ENCODE peak calls at places on chromosomes 13 and 19, in ten cellular contexts. U, Z, W, E, G, J, T, O, A and V are unnamed samples.

GRCh38 chr13:20160346-20161274 is at the start of gene GJA3:
- DNase-seq in U (no peak), Z (peak; percentile 22), W (peak; percentile 20), E (peak; percentile 21), G (peak; percentile 82), J (peak; percentile 75), T (peak; percentile 76), O (no peak), A (peak; percentile 61), V (no peak)

GRCh38 chr13:63110431-63110830 is 1694.8 kb upstream of the PCDH20 start:
- DNase-seq in U (no peak), Z (no peak), W (no peak), E (no peak), G (no peak), J (peak; percentile 16), T (no peak), O (no peak), A (no peak), V (no peak)

GRCh38 chr13:26584713-26585112 is 27.2 kb downstream of the WASF3 start:
- DNase-seq in U (peak; percentile 28), Z (no peak), W (no peak), E (no peak), G (no peak), J (peak; percentile 82), T (no peak), O (peak; percentile 58), A (no peak), V (peak; percentile 28)

GRCh38 chr13:109680930-109681329 is 105.5 kb downstream of the IRS2 start:
- DNase-seq in U (no peak), Z (no peak), W (no peak), E (no peak), G (no peak), J (no peak), T (no peak), O (no peak), A (no peak), V (no peak)

GRCh38 chr13:75904012-75904411 is 267.9 kb downstream of the LMO7 start:
- DNase-seq in U (no peak), Z (no peak), W (no peak), E (no peak), G (no peak), J (no peak), T (no peak), O (no peak), A (no peak), V (no peak)

GRCh38 chr13:113052206-113052605 is 53.4 kb upstream of the F7 start:
- DNase-seq in U (no peak), Z (no peak), W (no peak), E (no peak), G (no peak), J (no peak), T (no peak), O (no peak), A (no peak), V (no peak)

GRCh38 chr19:41958367-41959055 is 610 bp downstream of the RABAC1 start:
- DNase-seq in U (peak; percentile 73), Z (peak; percentile 64), W (peak; percentile 62), E (peak; percentile 67), G (peak; percentile 92), J (peak; percentile 85), T (peak; percentile 69), O (peak; percentile 71), A (peak; percentile 85), V (peak; percentile 83)

GRCh38 chr19:4707322-4707721 is 16.3 kb downstream of the DPP9 start:
- DNase-seq in U (no peak), Z (no peak), W (no peak), E (no peak), G (no peak), J (no peak), T (no peak), O (no peak), A (no peak), V (peak; percentile 61)

GRCh38 chr19:16386619-16387240 is 62.1 kb downstream of the KLF2 start:
- DNase-seq in U (peak; percentile 66), Z (no peak), W (peak; percentile 46), E (no peak), G (peak; percentile 46), J (peak; percentile 82), T (peak; percentile 67), O (peak; percentile 15), A (no peak), V (peak; percentile 60)

GRCh38 chr13:21738636-21739035 is 67.8 kb downstream of the FGF9 start:
- DNase-seq in U (no peak), Z (no peak), W (no peak), E (no peak), G (no peak), J (no peak), T (no peak), O (no peak), A (no peak), V (no peak)

GRCh38 chr13:71789952-71790351 is 77.1 kb downstream of the DACH1 start:
- DNase-seq in U (no peak), Z (no peak), W (no peak), E (no peak), G (no peak), J (peak; percentile 6), T (no peak), O (no peak), A (no peak), V (no peak)